ENCODE peak calls at places on chromosomes 2 and 18, in four cellular contexts. S is PC-9, A is tibial nerve, R is adipocyte. V is an unnamed sample. For H3K27me3, the result is how much of the 10 kb centered on the place peaks cover.

GRCh38 chr18:68764016-68764415 is 33.9 kb upstream of the CCDC102B start:
- DNase-seq in S (no peak), A (no peak), R (peak), V (no peak)

GRCh38 chr2:215419769-215420470 is 15.9 kb downstream of the FN1 start:
- DNase-seq in A (no peak), R (no peak), S (no peak), V (no peak)

GRCh38 chr2:120042359-120042758 is 29.5 kb downstream of the EPB41L5 start:
- DNase-seq in A (no peak), R (no peak), S (no peak), V (no peak)

GRCh38 chr2:33670392-33670937 is 71.4 kb upstream of the FAM98A start:
- DNase-seq in R (no peak), A (no peak), S (no peak), V (no peak)

GRCh38 chr2:88144914-88145497 is 17.1 kb upstream of the FABP1 start:
- DNase-seq in S (no peak), R (no peak), A (no peak), V (no peak)

GRCh38 chr2:176281267-176281666 is 12.0 kb downstream of the MTX2 start:
- DNase-seq in A (no peak), S (no peak), R (peak), V (no peak)

GRCh38 chr2:20584045-20584636 is 66.8 kb downstream of the HS1BP3 start:
- DNase-seq in S (peak), A (no peak), R (peak), V (peak)

GRCh38 chr2:233353769-233354499 is at the start of gene DGKD:
- DNase-seq in S (peak), A (peak), R (peak), V (peak)

GRCh38 chr2:206203331-206203730 is 43.6 kb downstream of the EEF1B2 start:
- DNase-seq in A (no peak), R (no peak), S (no peak), V (no peak)

GRCh38 chr2:205696541-205697441 is 14.5 kb downstream of the NRP2 start:
- DNase-seq in R (no peak), S (no peak), A (no peak), V (no peak)

GRCh38 chr2:29064746-29065478 is 9.4 kb downstream of the PCARE start:
- DNase-seq in S (peak), A (no peak), R (no peak), V (no peak)

GRCh38 chr2:68721482-68722071 is 13.0 kb upstream of the ARHGAP25 start:
- DNase-seq in A (no peak), S (no peak), R (no peak), V (no peak)

GRCh38 chr2:176584333-176584732 is 315.1 kb downstream of the MTX2 start:
- DNase-seq in S (no peak), R (no peak), A (no peak), V (no peak)

GRCh38 chr2:98907385-98907784 is 28.6 kb downstream of the CRACDL start:
- DNase-seq in S (no peak), R (no peak), A (no peak), V (no peak)

GRCh38 chr2:159904565-159905281 is 106.7 kb upstream of the CD302 start:
- DNase-seq in A (peak), R (peak), S (peak), V (peak)

DNA sequence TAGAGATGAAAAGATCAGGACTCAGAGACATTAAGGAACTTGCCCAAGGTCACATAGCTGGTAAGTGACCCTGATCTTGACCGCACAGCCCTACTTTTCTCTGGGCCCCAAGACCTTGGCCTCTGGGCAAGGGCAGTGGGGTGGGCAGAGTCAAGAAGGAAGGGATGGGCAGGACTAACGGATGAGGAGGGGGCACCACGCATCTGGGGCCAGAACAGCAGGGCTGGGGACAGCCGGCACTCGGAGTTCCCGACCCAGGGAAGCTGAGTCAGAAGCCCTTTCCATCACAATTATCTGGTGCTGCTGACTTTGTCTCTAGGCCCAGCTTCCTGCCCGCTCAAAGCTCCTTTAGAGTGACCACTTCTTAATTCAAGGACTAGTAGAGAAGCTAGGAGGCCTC is 14.4 kb downstream of the CFAP65 start:
- DNase-seq in A (no peak), R (no peak), S (no peak), V (no peak)
- H3K27me3 ChIP-seq in A (under half), R (half or more), S (half or more), V (under half)

GRCh38 chr2:45724329-45724728 is 72.9 kb downstream of the PRKCE start:
- DNase-seq in R (peak), A (no peak), S (no peak), V (no peak)
- H3K4me3 ChIP-seq in R (peak), A (no peak), S (no peak), V (no peak)

GRCh38 chr18:35362531-35362930 is 14.6 kb downstream of the ZNF396 start:
- DNase-seq in A (no peak), S (no peak), R (no peak), V (no peak)

DNA sequence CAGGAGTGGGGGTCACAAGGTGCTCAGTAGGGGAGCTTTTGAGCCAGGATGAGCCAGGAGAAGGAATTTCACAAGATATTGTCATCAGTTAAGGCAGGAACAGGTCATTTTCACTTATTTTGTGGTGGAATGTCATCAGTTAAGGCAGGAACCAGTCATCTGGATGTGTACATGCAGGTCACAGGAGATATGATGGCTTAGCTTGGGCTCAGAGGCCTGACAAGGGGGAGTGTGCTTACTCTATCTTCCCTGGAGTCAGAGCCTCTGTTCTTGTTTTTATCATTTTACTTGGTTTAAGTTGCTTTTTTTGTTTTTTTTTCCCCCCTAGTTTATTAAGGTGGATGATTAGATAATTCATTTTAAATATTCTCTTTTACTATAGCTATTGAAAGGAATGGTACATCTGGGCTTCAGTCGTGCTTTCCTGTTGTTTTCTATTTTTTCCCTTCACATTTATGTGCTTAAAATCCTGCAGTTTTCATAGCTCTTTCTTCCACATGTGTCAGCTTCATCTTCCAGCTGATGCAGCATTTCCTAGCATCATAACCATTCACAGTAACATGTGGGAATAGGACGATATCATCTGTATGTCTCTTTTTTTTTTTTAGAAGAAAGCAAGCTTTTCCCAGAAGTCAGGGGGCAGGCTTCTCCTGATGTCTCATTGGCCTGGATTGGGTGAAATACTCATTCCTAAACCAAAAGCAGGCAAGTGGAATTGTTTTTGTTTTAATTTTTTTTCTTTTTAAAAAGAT is 15.4 kb downstream of the ZNF396 start:
- DNase-seq in R (no peak), A (no peak), S (no peak), V (no peak)
- H3K27me3 ChIP-seq in R (under half), A (under half), S (under half), V (under half)

GRCh38 chr2:77086478-77086877 is 435.7 kb downstream of the LRRTM4 start:
- DNase-seq in R (no peak), S (no peak), A (no peak), V (no peak)

DNA sequence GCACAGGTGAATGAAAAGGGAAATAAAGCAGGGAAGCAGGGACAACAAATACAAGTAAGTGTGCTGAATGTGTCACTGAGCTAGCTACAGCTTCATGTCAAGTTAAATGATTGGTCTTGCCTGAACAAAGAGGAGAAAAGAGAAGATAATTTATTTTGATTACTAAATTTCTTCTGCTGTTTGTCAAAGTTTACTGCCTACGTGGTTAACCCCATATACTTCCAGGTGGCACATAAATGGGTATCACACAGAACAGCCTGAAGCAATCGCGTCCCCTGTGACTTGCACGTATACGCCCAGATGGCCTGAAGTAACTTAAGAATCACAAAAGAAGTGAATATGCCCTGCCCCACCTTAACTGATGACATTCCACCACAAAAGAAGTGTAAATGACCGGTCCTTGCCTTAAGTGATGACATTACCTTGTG is 434.2 kb downstream of the LRRTM4 start:
- DNase-seq in R (no peak), S (no peak), A (no peak), V (no peak)
- H3K4me3 ChIP-seq in R (no peak), S (no peak), A (no peak), V (no peak)

GRCh38 chr2:27263287-27264252 is 723 bp upstream of the SLC30A3 start:
- DNase-seq in R (no peak), A (no peak), S (no peak), V (no peak)
- H3K27me3 ChIP-seq in R (half or more), A (under half), S (half or more), V (under half)

GRCh38 chr2:228104215-228104614 is 77.3 kb downstream of the SPHKAP start:
- DNase-seq in S (no peak), R (no peak), A (no peak), V (no peak)

GRCh38 chr2:228103379-228103778 is 78.1 kb downstream of the SPHKAP start:
- DNase-seq in S (no peak), A (no peak), R (no peak), V (no peak)

GRCh38 chr2:228102949-228103348 is 78.5 kb downstream of the SPHKAP start:
- DNase-seq in A (no peak), S (no peak), R (no peak), V (no peak)

GRCh38 chr2:228105526-228106250 is 75.8 kb downstream of the SPHKAP start:
- DNase-seq in S (no peak), R (no peak), A (no peak), V (no peak)
- H3K4me3 ChIP-seq in S (no peak), R (no peak), A (no peak), V (no peak)

GRCh38 chr2:102621630-102622029 is 2.3 kb downstream of the SLC9A2 start:
- DNase-seq in A (no peak), S (peak), R (no peak), V (no peak)
- H3K27me3 ChIP-seq in A (under half), S (under half), R (under half), V (under half)

DNA sequence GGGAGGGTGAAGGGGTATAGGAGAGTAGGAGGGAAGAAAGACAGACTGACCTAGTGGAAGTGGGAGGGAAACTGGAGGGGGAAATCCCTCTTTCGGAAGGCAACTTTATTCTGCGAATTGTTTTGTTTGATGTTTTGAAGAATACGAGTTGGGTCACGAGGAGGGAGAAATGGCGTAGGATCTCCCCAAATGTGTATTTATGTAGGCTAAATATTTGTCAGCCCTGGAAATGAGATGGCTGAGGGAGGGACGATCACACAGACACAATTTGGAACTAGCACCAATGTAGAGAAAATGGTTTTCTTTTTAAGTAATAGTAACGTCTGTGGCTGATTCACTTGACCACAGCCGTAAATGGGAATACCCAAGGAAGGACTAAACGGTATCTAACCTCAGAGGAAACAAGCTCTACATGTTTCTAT is 172.3 kb downstream of the ICOS start:
- DNase-seq in R (no peak), A (no peak), S (no peak), V (no peak)
- H3K4me3 ChIP-seq in R (no peak), A (no peak), S (no peak), V (no peak)

GRCh38 chr18:910247-910646 is 5.6 kb downstream of the ADCYAP1 start:
- DNase-seq in S (no peak), R (no peak), A (no peak), V (no peak)
- H3K27me3 ChIP-seq in S (under half), R (half or more), A (under half), V (under half)

V was measured in pancreas.